ENCODE peak calls at places on chromosome 16, in seven cellular contexts. One of them, this sample, is unnamed.

GRCh38 chr16:15484662-15485061 is 50.3 kb downstream of the BMERB1 start:
- DNase-seq in posterior cingulate gyrus: no peak
- DNase-seq in AG04449: no peak
- DNase-seq in AG08396: no peak
- DNase-seq in cardiac septum: no peak
- DNase-seq in adrenal gland: no peak
- DNase-seq in CMK: no peak
- DNase-seq in this sample: peak

GRCh38 chr16:89020068-89020924 is 43.3 kb upstream of the CBFA2T3 start:
- DNase-seq in AG04449: no peak
- DNase-seq in AG08396: no peak
- DNase-seq in cardiac septum: no peak
- DNase-seq in CMK: no peak
- DNase-seq in adrenal gland: no peak
- DNase-seq in posterior cingulate gyrus: no peak
- DNase-seq in this sample: peak

GRCh38 chr16:77223184-77223583 is 24.0 kb downstream of the SYCE1L start:
- DNase-seq in AG04449: no peak
- DNase-seq in cardiac septum: no peak
- DNase-seq in AG08396: no peak
- DNase-seq in CMK: no peak
- DNase-seq in adrenal gland: no peak
- DNase-seq in posterior cingulate gyrus: no peak
- DNase-seq in this sample: peak

GRCh38 chr16:24685539-24686432 is 43.7 kb upstream of the TNRC6A start:
- DNase-seq in adrenal gland: peak
- DNase-seq in CMK: no peak
- DNase-seq in AG04449: no peak
- DNase-seq in cardiac septum: peak
- DNase-seq in AG08396: peak
- DNase-seq in posterior cingulate gyrus: peak
- DNase-seq in this sample: peak

GRCh38 chr16:29674188-29674587 is 4.8 kb upstream of the QPRT start:
- DNase-seq in adrenal gland: peak
- DNase-seq in CMK: no peak
- DNase-seq in AG04449: no peak
- DNase-seq in AG08396: no peak
- DNase-seq in cardiac septum: no peak
- DNase-seq in posterior cingulate gyrus: peak
- DNase-seq in this sample: peak

GRCh38 chr16:54654429-54654828 is 276.2 kb upstream of the IRX5 start:
- DNase-seq in AG08396: no peak
- DNase-seq in posterior cingulate gyrus: no peak
- DNase-seq in CMK: no peak
- DNase-seq in AG04449: no peak
- DNase-seq in adrenal gland: no peak
- DNase-seq in cardiac septum: no peak
- DNase-seq in this sample: no peak

GRCh38 chr16:87461466-87461975 is 31.3 kb downstream of the ZCCHC14 start:
- DNase-seq in AG04449: no peak
- DNase-seq in adrenal gland: peak
- DNase-seq in posterior cingulate gyrus: no peak
- DNase-seq in CMK: peak
- DNase-seq in cardiac septum: peak
- DNase-seq in AG08396: peak
- DNase-seq in this sample: peak

GRCh38 chr16:736936-737481 is 3.8 kb downstream of the CIAO3 start:
- DNase-seq in AG08396: no peak
- DNase-seq in cardiac septum: no peak
- DNase-seq in AG04449: no peak
- DNase-seq in adrenal gland: no peak
- DNase-seq in CMK: no peak
- DNase-seq in posterior cingulate gyrus: no peak
- DNase-seq in this sample: no peak

GRCh38 chr16:12901204-12901596 is 198 bp upstream of the SHISA9 start:
- DNase-seq in cardiac septum: no peak
- DNase-seq in AG04449: no peak
- DNase-seq in posterior cingulate gyrus: peak
- DNase-seq in CMK: no peak
- DNase-seq in adrenal gland: no peak
- DNase-seq in AG08396: no peak
- DNase-seq in this sample: no peak

GRCh38 chr16:14194706-14195105 is 123.6 kb downstream of the MRTFB start:
- DNase-seq in AG08396: no peak
- DNase-seq in CMK: no peak
- DNase-seq in AG04449: no peak
- DNase-seq in adrenal gland: no peak
- DNase-seq in cardiac septum: no peak
- DNase-seq in posterior cingulate gyrus: no peak
- DNase-seq in this sample: no peak

GRCh38 chr16:49336581-49336980 is 37.0 kb upstream of the C16orf78 start:
- DNase-seq in cardiac septum: peak
- DNase-seq in posterior cingulate gyrus: no peak
- DNase-seq in adrenal gland: no peak
- DNase-seq in CMK: no peak
- DNase-seq in AG08396: no peak
- DNase-seq in AG04449: no peak
- DNase-seq in this sample: no peak

GRCh38 chr16:65733706-65734105 is 611.8 kb upstream of the CDH11 start:
- DNase-seq in adrenal gland: no peak
- DNase-seq in AG04449: no peak
- DNase-seq in posterior cingulate gyrus: no peak
- DNase-seq in AG08396: no peak
- DNase-seq in CMK: no peak
- DNase-seq in cardiac septum: no peak
- DNase-seq in this sample: no peak

GRCh38 chr16:87705780-87706277 is 60.0 kb downstream of the KLHDC4 start:
- DNase-seq in AG08396: no peak
- DNase-seq in adrenal gland: no peak
- DNase-seq in posterior cingulate gyrus: no peak
- DNase-seq in CMK: no peak
- DNase-seq in AG04449: no peak
- DNase-seq in cardiac septum: no peak
- DNase-seq in this sample: no peak

GRCh38 chr16:83624436-83625120 is 183.2 kb upstream of the HSBP1 start:
- DNase-seq in adrenal gland: no peak
- DNase-seq in AG04449: no peak
- DNase-seq in cardiac septum: no peak
- DNase-seq in CMK: no peak
- DNase-seq in posterior cingulate gyrus: no peak
- DNase-seq in AG08396: no peak
- DNase-seq in this sample: no peak

GRCh38 chr16:31453255-31454204 is 5.8 kb upstream of the ARMC5 start:
- DNase-seq in AG08396: no peak
- DNase-seq in AG04449: no peak
- DNase-seq in adrenal gland: peak
- DNase-seq in cardiac septum: no peak
- DNase-seq in posterior cingulate gyrus: no peak
- DNase-seq in CMK: no peak
- DNase-seq in this sample: peak

GRCh38 chr16:11833951-11834695 is 17.2 kb downstream of the RSL1D1 start:
- DNase-seq in cardiac septum: no peak
- DNase-seq in posterior cingulate gyrus: no peak
- DNase-seq in CMK: no peak
- DNase-seq in adrenal gland: no peak
- DNase-seq in AG04449: no peak
- DNase-seq in AG08396: peak
- DNase-seq in this sample: peak

GRCh38 chr16:56814537-56815432 is 50.2 kb upstream of the SLC12A3 start:
- DNase-seq in AG04449: no peak
- DNase-seq in cardiac septum: no peak
- DNase-seq in adrenal gland: no peak
- DNase-seq in CMK: no peak
- DNase-seq in posterior cingulate gyrus: no peak
- DNase-seq in AG08396: no peak
- DNase-seq in this sample: peak

GRCh38 chr16:1311212-1311737 is 1.8 kb downstream of the UBE2I start:
- DNase-seq in posterior cingulate gyrus: no peak
- DNase-seq in AG08396: no peak
- DNase-seq in AG04449: no peak
- DNase-seq in cardiac septum: no peak
- DNase-seq in CMK: no peak
- DNase-seq in adrenal gland: no peak
- DNase-seq in this sample: no peak

GRCh38 chr16:82655315-82655714 is 28.5 kb downstream of the CDH13 start:
- DNase-seq in CMK: no peak
- DNase-seq in AG04449: peak
- DNase-seq in cardiac septum: no peak
- DNase-seq in posterior cingulate gyrus: no peak
- DNase-seq in AG08396: peak
- DNase-seq in adrenal gland: no peak
- DNase-seq in this sample: peak

GRCh38 chr16:88359008-88359407 is 23.8 kb upstream of the ZNF469 start:
- DNase-seq in CMK: no peak
- DNase-seq in posterior cingulate gyrus: no peak
- DNase-seq in AG08396: no peak
- DNase-seq in cardiac septum: no peak
- DNase-seq in adrenal gland: no peak
- DNase-seq in AG04449: no peak
- DNase-seq in this sample: no peak

GRCh38 chr16:10408824-10409381 is 23.0 kb downstream of the ATF7IP2 start:
- DNase-seq in adrenal gland: no peak
- DNase-seq in posterior cingulate gyrus: no peak
- DNase-seq in cardiac septum: no peak
- DNase-seq in CMK: no peak
- DNase-seq in AG08396: no peak
- DNase-seq in AG04449: no peak
- DNase-seq in this sample: peak

GRCh38 chr16:11748404-11749254 is 6.0 kb upstream of the TXNDC11 start:
- DNase-seq in AG04449: no peak
- DNase-seq in CMK: no peak
- DNase-seq in cardiac septum: no peak
- DNase-seq in posterior cingulate gyrus: no peak
- DNase-seq in adrenal gland: no peak
- DNase-seq in AG08396: no peak
- DNase-seq in this sample: no peak

GRCh38 chr16:50546125-50546524 is 2.1 kb upstream of the NKD1 start:
- DNase-seq in posterior cingulate gyrus: no peak
- DNase-seq in adrenal gland: no peak
- DNase-seq in AG04449: no peak
- DNase-seq in CMK: no peak
- DNase-seq in AG08396: no peak
- DNase-seq in cardiac septum: no peak
- DNase-seq in this sample: no peak